ENCODE peak calls at places on chromosomes 1 and 21, in seven cellular contexts. Y is IMR-90, M is H9, T is mesendoderm, L is mesenchymal stem cell, B is trophoblast cell, K is H1. H is an unnamed sample. For H3K27me3, the result is how much of the 10 kb centered on the place peaks cover.

GRCh38 chr1:28244549-28245251 is 8.8 kb downstream of the ATP5IF1 start:
- DNase-seq in Y (no peak), M (no peak), T (no peak), L (no peak), B (no peak), K (no peak), H (no peak)

GRCh38 chr1:63868220-63868897 is 94.5 kb downstream of the ROR1 start:
- DNase-seq in Y (peak), M (no peak), T (peak), L (peak), B (no peak), K (no peak), H (no peak)

GRCh38 chr1:222240536-222241181 is 307.2 kb downstream of the HHIPL2 start:
- DNase-seq in Y (peak), M (no peak), T (peak), L (peak), B (peak), K (no peak), H (no peak)

GRCh38 chr1:186212574-186213224 is 162.4 kb downstream of the TPR start:
- DNase-seq in Y (peak), M (peak), T (peak), L (peak), B (peak), K (no peak), H (peak)

GRCh38 chr1:230979389-230979716 is 459 bp downstream of the ARV1 start:
- DNase-seq in Y (no peak), M (no peak), T (no peak), L (no peak), B (no peak), K (no peak), H (no peak)

GRCh38 chr1:66335125-66335524 is 198.8 kb upstream of the SGIP1 start:
- DNase-seq in Y (no peak), M (no peak), T (no peak), L (no peak), B (no peak), K (no peak), H (no peak)

GRCh38 chr21:45637883-45638282 is 5.6 kb upstream of the PCBP3 start:
- DNase-seq in Y (no peak), M (no peak), T (no peak), L (no peak), B (no peak), K (no peak), H (no peak)

GRCh38 chr1:182601416-182601786 is 2.8 kb downstream of the RGS16 start:
- DNase-seq in Y (peak), M (peak), T (peak), L (peak), B (peak), K (peak), H (peak)

GRCh38 chr1:221858758-221859157 is 116.9 kb upstream of the DUSP10 start:
- DNase-seq in Y (peak), M (no peak), T (no peak), L (peak), B (no peak), K (no peak), H (no peak)

GRCh38 chr1:188027613-188028012 is 1198.9 kb downstream of the PLA2G4A start:
- DNase-seq in Y (peak), M (no peak), T (peak), L (peak), B (peak), K (no peak), H (no peak)

GRCh38 chr1:186094170-186094569 is 280.9 kb downstream of the TPR start:
- DNase-seq in Y (peak), M (no peak), T (peak), L (peak), B (peak), K (no peak), H (no peak)

GRCh38 chr1:20198918-20199317 is 12.6 kb upstream of the PLA2G2C start:
- DNase-seq in Y (no peak), M (no peak), T (peak), L (no peak), B (no peak), K (no peak), H (no peak)

GRCh38 chr21:33127154-33127893 is 57.4 kb downstream of the OLIG1 start:
- DNase-seq in Y (peak), M (peak), T (peak), L (peak), B (peak), K (peak), H (peak)

GRCh38 chr1:75588779-75589475 is 22.0 kb downstream of the SLC44A5 start:
- DNase-seq in Y (no peak), M (no peak), T (no peak), L (no peak), B (no peak), K (no peak), H (no peak)

GRCh38 chr1:53373246-53373645 is 45.4 kb upstream of the LRP8 start:
- DNase-seq in Y (no peak), M (peak), T (no peak), L (no peak), B (no peak), K (no peak), H (no peak)

GRCh38 chr1:20683614-20684013 is 22.4 kb upstream of the DDOST start:
- DNase-seq in Y (no peak), M (no peak), T (no peak), L (no peak), B (no peak), K (no peak), H (no peak)

GRCh38 chr1:192448026-192448578 is 127.5 kb upstream of the RGS1 start:
- DNase-seq in Y (peak), M (no peak), T (peak), L (no peak), B (peak), K (no peak), H (no peak)

GRCh38 chr1:192459467-192459866 is 116.1 kb upstream of the RGS1 start:
- DNase-seq in Y (no peak), M (no peak), T (no peak), L (no peak), B (no peak), K (no peak), H (no peak)

DNA sequence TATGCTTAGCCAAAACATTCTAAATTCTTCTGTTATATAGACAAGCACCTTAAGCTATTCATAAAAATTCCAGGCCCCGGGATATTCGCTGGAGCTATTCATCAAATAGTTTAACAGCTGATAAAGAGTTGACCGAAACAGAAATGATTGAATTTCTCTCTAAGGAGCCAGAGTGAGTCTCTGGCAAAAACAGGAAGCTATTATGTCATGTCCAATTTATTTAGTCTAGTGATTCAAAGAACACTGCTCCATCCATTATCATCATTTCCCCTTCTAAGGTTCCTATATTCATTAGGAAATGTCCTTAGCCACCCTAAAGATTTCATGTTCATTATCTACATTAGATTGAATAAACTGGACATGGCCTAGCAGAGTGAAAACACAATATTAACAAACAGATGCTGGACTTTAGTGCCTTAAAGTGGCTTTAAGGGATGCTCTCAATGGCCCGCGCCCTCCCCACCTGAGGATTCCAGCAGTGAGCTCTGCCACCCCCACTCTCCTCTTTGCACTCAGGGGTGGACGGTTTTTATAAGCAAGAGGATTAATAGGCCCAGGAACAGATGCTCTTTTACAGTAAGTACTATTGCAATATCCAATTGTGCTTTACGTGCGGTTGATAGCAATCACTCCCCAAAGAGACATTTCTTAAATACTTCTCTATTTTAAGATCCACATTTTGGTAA is 122.1 kb upstream of the RGS1 start:
- DNase-seq in Y (peak), M (no peak), T (no peak), L (no peak), B (no peak), K (no peak), H (no peak)
- H2BK120ac ChIP-seq in Y (no peak), M (no peak), T (no peak), L (no peak), B (no peak), K (no peak), H (no peak)

GRCh38 chr1:17606826-17607440 is 67.4 kb downstream of the ARHGEF10L start:
- DNase-seq in Y (peak), M (peak), T (peak), L (peak), B (peak), K (peak), H (peak)
- H3K27me3 ChIP-seq in Y (under half), M (under half), T (under half), L (under half), B (under half), K (under half), H (under half)

GRCh38 chr1:8910331-8910730 is 31.8 kb upstream of the ENO1 start:
- DNase-seq in Y (no peak), M (peak), T (peak), L (no peak), B (no peak), K (no peak), H (no peak)
- H2BK120ac ChIP-seq in Y (no peak), M (no peak), T (no peak), L (no peak), B (no peak), K (peak), H (no peak)

GRCh38 chr1:10020668-10021067 is 12.1 kb upstream of the UBE4B start:
- DNase-seq in Y (no peak), M (no peak), T (no peak), L (no peak), B (no peak), K (no peak), H (no peak)
- H3K27me3 ChIP-seq in Y (under half), M (under half), T (under half), L (under half), B (under half), K (under half), H (under half)

DNA sequence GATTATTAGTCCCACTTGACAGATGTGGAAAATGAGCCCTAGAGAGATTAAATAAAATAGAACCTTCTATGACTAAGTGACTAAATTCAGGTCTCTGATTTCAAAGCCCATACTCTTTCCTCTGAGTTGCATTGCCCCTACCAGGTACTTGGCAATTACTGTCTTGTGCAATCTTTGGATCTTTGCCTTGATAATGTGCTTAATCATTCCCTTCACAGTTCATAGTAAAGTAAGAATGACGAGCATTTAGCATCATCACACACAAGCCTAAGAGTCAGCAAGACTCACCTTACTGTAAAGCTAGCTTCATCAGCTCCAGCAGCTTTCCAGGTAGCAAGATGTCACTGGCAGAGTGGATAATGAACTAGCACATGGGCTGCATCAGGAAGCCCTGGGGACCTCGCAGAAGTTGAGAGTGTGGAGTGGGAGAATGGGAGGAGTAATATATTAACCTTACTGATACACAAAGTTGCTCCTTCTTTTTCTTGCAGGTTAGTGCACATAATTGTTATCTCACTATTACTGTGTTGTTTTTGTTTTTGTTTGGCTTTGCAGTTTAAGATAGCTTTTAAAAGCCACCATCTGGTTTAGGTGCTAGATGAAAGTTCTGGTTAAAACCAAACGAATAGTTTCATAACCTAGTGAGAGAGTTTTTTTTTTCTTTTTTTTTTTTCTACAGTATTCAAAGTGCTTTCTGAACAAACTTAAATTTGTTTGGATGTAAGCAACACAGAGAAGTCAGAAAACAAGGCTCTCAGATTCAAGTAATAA is 71.8 kb downstream of the PBX1 start:
- DNase-seq in Y (no peak), M (no peak), T (peak), L (no peak), B (peak), K (no peak), H (no peak)
- H2BK120ac ChIP-seq in Y (no peak), M (no peak), T (no peak), L (no peak), B (no peak), K (no peak), H (no peak)

DNA sequence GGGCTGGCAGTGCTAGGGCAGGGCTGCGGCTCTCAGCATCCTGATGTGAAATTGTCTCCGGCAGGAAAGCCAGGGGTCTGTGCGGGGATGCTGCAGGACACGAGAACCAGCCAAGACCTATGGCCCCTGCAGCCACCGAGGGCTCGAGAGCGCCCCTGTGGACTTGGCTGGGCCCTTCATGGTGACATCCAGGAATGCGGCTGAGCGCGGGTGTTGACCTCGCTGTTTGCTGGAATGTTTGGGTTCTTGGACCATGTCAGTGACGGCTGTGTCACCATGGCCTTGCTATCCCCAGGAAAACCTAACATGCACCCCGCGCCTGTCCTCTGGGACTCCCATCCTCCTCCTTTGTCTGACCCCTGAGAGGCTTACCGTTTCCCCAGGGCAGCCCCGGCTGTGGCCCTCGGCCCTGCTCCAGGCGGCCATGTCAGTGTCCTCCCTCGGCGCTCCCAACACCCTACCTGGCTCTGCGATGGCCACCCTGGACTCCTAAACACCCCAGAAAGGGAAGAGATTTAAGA is 14.3 kb upstream of the C1orf174 start:
- DNase-seq in Y (no peak), M (no peak), T (no peak), L (no peak), B (no peak), K (no peak), H (no peak)
- H3K27me3 ChIP-seq in Y (under half), M (under half), T (under half), L (under half), B (under half), K (under half), H (under half)